ENCODE peak calls at places on chromosome 13, in five cellular contexts. U is GM12878, I is endothelial cell of umbilical vein, Z is PC-3, T is IMR-90. W is an unnamed sample. For H3K4me1, the result is how much of the 10 kb centered on the place peaks cover.

GRCh38 chr13:59545007-59545406 is 618.7 kb downstream of the DIAPH3 start:
- DNase-seq in I (no peak), Z (no peak), T (no peak), U (no peak), W (no peak)

GRCh38 chr13:50699874-50700663 is 143.4 kb downstream of the DLEU7 start:
- DNase-seq in I (peak), T (no peak), U (no peak), Z (no peak), W (no peak)

GRCh38 chr13:31749929-31750328 is 10.6 kb downstream of the RXFP2 start:
- DNase-seq in Z (peak), T (peak), U (no peak), I (peak), W (peak)

GRCh38 chr13:73061478-73062275 is 2.9 kb downstream of the KLF5 start:
- DNase-seq in I (no peak), U (no peak), T (no peak), Z (no peak), W (no peak)

GRCh38 chr13:44578064-44578394 is 1.9 kb upstream of the TSC22D1 start:
- DNase-seq in U (no peak), T (no peak), I (no peak), Z (no peak), W (no peak)

GRCh38 chr13:94433055-94433947 is 46.2 kb downstream of the DCT start:
- DNase-seq in Z (no peak), I (peak), T (no peak), U (no peak), W (no peak)

GRCh38 chr13:30735025-30735967 is at the start of gene ALOX5AP:
- DNase-seq in I (no peak), Z (no peak), U (peak), T (no peak), W (peak)

GRCh38 chr13:85597790-85598500 is 201.3 kb downstream of the SLITRK6 start:
- DNase-seq in U (no peak), I (no peak), T (peak), Z (no peak), W (no peak)

GRCh38 chr13:112619730-112620639 is 32.0 kb upstream of the TUBGCP3 start:
- DNase-seq in T (no peak), U (no peak), Z (no peak), I (peak), W (peak)

GRCh38 chr13:60397693-60398437 is 845 bp downstream of the TDRD3 start:
- DNase-seq in U (no peak), Z (peak), T (peak), I (peak), W (peak)

GRCh38 chr13:32881074-32881791 is 135.0 kb upstream of the KL start:
- DNase-seq in Z (peak), I (no peak), T (peak), U (no peak), W (no peak)

GRCh38 chr13:61414136-61414535 is 1.5 kb downstream of the PCDH20 start:
- DNase-seq in Z (no peak), I (no peak), U (no peak), T (no peak), W (no peak)

GRCh38 chr13:43545317-43545874 is 241.4 kb downstream of the ENOX1 start:
- DNase-seq in U (no peak), I (peak), T (no peak), Z (no peak), W (no peak)

GRCh38 chr13:78323848-78324247 is 279.5 kb downstream of the POU4F1 start:
- DNase-seq in I (peak), Z (peak), U (no peak), T (no peak), W (no peak)

GRCh38 chr13:103188688-103189326 is 122.6 kb upstream of the SLC10A2 start:
- DNase-seq in I (peak), Z (peak), T (no peak), U (no peak), W (peak)

GRCh38 chr13:40984670-40985366 is 34.3 kb downstream of the ELF1 start:
- DNase-seq in Z (no peak), I (peak), U (peak), T (no peak), W (peak)

GRCh38 chr13:45518525-45519235 is 53.9 kb downstream of the COG3 start:
- DNase-seq in T (peak), U (no peak), Z (peak), I (peak), W (no peak)

GRCh38 chr13:32225494-32225931 is 89.7 kb downstream of the ZAR1L start:
- DNase-seq in U (no peak), I (no peak), Z (no peak), T (peak), W (no peak)

GRCh38 chr13:98143157-98143553 is 261 bp downstream of the FARP1 start:
- DNase-seq in Z (no peak), U (no peak), T (no peak), I (no peak), W (no peak)
- H3K9ac ChIP-seq in Z (peak), U (no peak), T (peak), I (peak), W (no peak)

DNA sequence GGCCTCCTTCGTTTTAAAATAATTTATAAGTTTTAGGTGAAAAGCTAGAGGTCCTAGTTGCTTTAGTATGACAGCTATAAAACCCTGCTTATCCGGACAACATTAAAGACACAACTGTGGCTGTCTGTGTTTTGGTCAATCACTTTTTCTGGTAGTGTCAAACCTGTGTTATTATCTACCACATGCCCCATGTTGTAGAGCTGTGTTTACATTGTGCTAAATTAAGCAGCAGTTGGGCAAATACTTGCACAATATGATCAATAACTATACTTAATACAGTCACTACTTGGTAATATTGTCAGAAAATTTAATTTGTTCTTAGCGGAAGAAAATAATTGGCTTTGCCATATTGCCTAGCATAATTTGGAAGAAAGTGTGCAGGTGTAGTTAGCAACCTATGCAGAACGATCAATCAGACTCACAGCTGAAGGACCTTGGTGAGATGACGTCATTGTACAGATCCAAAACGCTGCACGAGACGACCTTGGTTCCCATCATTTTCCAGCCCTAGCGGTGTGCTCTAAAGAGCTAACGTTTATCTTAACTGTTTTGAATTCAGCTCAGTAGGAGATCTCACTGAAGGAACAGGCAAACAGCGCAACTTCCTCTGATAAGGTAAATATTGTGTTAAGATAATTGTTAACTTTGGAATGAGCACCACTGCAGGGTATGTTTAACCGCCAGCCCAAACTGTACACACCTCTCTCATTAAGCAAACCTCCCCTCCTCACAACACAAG is 476.6 kb downstream of the IRS2 start:
- DNase-seq in I (no peak), Z (no peak), U (no peak), T (no peak), W (no peak)
- H3K27ac ChIP-seq in I (no peak), Z (no peak), U (no peak), T (no peak), W (no peak)

GRCh38 chr13:39414339-39414738 is 188.7 kb downstream of the LHFPL6 start:
- DNase-seq in T (no peak), I (no peak), Z (no peak), U (peak), W (no peak)
- H3K4me1 ChIP-seq in T (under half), I (under half), Z (under half), U (under half), W (under half)

DNA sequence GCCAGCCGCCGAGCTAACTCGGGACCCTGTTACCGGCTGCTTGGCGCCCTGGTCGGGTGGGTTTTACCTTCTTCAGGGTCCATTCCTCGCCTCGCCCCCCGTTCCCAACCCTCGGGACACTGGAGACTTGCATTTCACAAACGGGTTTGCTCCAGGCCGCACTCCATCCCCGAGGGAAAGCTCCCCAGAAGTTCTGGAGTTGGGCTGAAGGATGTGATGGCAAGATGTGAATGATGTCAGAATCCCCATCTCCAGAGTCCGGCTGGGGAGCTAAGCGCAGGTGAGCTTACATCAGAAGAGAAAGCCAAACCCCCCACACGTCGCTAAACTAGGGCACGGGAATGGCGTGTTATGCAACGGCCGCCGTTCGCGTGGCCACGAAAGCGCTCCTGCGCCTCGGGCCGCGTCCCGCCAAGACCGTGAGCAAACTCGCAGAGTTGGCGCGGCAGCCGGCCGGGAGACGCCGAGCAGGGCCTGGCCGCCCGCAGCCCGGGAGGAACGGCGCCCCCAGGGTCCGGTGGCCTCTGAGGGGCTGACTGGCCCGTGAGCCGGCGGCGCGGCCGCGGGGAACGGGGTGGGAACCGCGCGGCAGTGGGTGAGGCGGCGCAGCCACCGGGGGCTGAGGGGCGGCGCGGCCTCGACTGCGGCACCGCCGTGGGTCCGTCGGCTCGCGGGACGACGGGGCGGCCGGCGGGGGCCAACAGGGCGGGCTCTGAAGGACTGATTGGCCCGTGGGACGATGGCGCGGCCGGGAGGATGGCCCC is 1.1 kb downstream of the LATS2 start:
- DNase-seq in T (peak), I (peak), U (no peak), Z (peak), W (no peak)
- H3K9ac ChIP-seq in T (peak), I (peak), U (no peak), Z (peak), W (no peak)

GRCh38 chr13:113724016-113724758 is 34.8 kb upstream of the TMEM255B start:
- DNase-seq in Z (no peak), T (no peak), U (no peak), I (no peak), W (no peak)
- H3K27ac ChIP-seq in Z (no peak), T (no peak), U (no peak), I (no peak), W (no peak)